ENCODE peak calls at places on chromosome 9, in ten cellular contexts. E, O, X, W, C, F, P, D, G and V are unnamed samples.

GRCh38 chr9:94096819-94097577 is 12.7 kb downstream of the PTPDC1 start:
- DNase-seq in E (peak), O (no peak), X (no peak), W (no peak), C (peak), F (peak), P (no peak), D (no peak), G (no peak), V (no peak)

GRCh38 chr9:134208310-134208841 is 44.0 kb upstream of the RNU6ATAC start:
- DNase-seq in E (no peak), O (peak), X (no peak), W (no peak), C (peak), F (no peak), P (no peak), D (no peak), G (no peak), V (no peak)

GRCh38 chr9:113492343-113493079 is 29.0 kb downstream of the RGS3 start:
- DNase-seq in E (no peak), O (peak), X (no peak), W (no peak), C (peak), F (peak), P (no peak), D (no peak), G (no peak), V (no peak)

GRCh38 chr9:87498046-87498815 is 564 bp downstream of the DAPK1 start:
- DNase-seq in E (no peak), O (peak), X (peak), W (no peak), C (peak), F (peak), P (peak), D (peak), G (no peak), V (no peak)

GRCh38 chr9:35906923-35907699 is 1.1 kb downstream of the HRCT1 start:
- DNase-seq in E (no peak), O (peak), X (peak), W (no peak), C (peak), F (peak), P (no peak), D (no peak), G (no peak), V (no peak)

GRCh38 chr9:117278656-117279055 is 136.2 kb downstream of the ASTN2 start:
- DNase-seq in E (no peak), O (no peak), X (peak), W (no peak), C (no peak), F (no peak), P (no peak), D (no peak), G (no peak), V (no peak)

GRCh38 chr9:113568481-113569321 is 105.2 kb downstream of the RGS3 start:
- DNase-seq in E (no peak), O (no peak), X (no peak), W (no peak), C (no peak), F (no peak), P (no peak), D (peak), G (no peak), V (no peak)

GRCh38 chr9:71179183-71179582 is 57.8 kb upstream of the TRPM3 start:
- DNase-seq in E (no peak), O (no peak), X (no peak), W (no peak), C (no peak), F (no peak), P (no peak), D (no peak), G (no peak), V (no peak)

GRCh38 chr9:121889990-121890563 is 203.0 kb downstream of the TTLL11 start:
- DNase-seq in E (no peak), O (no peak), X (no peak), W (no peak), C (peak), F (no peak), P (no peak), D (no peak), G (no peak), V (no peak)

GRCh38 chr9:70043689-70044449 is at the start of gene MAMDC2:
- DNase-seq in E (no peak), O (peak), X (peak), W (no peak), C (peak), F (peak), P (peak), D (no peak), G (no peak), V (no peak)